ENCODE peak calls at places on chromosomes 11 and 22, in five cellular contexts. R is HepG2, O is H1, E is K562, M is GM12878. X is an unnamed sample.

GRCh38 chr11:705646-706438 is at the start of gene EPS8L2:
- DNase-seq in O (no peak), R (no peak), M (no peak), E (peak), X (no peak)

GRCh38 chr11:73158356-73159051 is 16.4 kb upstream of the FCHSD2 start:
- DNase-seq in R (peak), O (no peak), E (no peak), M (no peak), X (no peak)

GRCh38 chr22:49212002-49212401 is 615.7 kb downstream of the BRD1 start:
- DNase-seq in O (no peak), M (no peak), R (no peak), E (no peak), X (no peak)

GRCh38 chr11:9313648-9314290 is 624 bp downstream of the TMEM41B start:
- DNase-seq in E (peak), O (no peak), M (no peak), R (no peak), X (no peak)

GRCh38 chr11:10379022-10379421 is 74.1 kb downstream of the ADM start:
- DNase-seq in M (no peak), O (no peak), E (peak), R (no peak), X (no peak)

GRCh38 chr11:86370922-86371614 is 3.6 kb upstream of the CCDC81 start:
- DNase-seq in M (no peak), R (peak), O (no peak), E (no peak), X (no peak)

GRCh38 chr11:97683733-97684132 is 1293.9 kb downstream of the JRKL start:
- DNase-seq in O (peak), M (no peak), E (peak), R (peak), X (no peak)

GRCh38 chr11:94786264-94787126 is 18.3 kb downstream of the AMOTL1 start:
- DNase-seq in R (peak), M (no peak), E (no peak), O (no peak), X (peak)

GRCh38 chr11:115990004-115990447 is 485.8 kb upstream of the CADM1 start:
- DNase-seq in M (no peak), R (no peak), E (peak), O (no peak), X (no peak)

GRCh38 chr11:47766363-47767227 is 546 bp downstream of the FNBP4 start:
- DNase-seq in O (no peak), E (peak), R (peak), M (no peak), X (no peak)

GRCh38 chr11:123052884-123053721 is 8.8 kb downstream of the HSPA8 start:
- DNase-seq in O (no peak), M (no peak), R (no peak), E (no peak), X (no peak)

GRCh38 chr22:35380537-35381423 is at the start of gene HMOX1:
- DNase-seq in E (no peak), R (peak), O (no peak), M (no peak), X (peak)

GRCh38 chr11:113316251-113316650 is 1.9 kb downstream of the TTC12 start:
- DNase-seq in O (no peak), M (no peak), R (no peak), E (no peak), X (no peak)

GRCh38 chr11:63837719-63838118 is 1.2 kb upstream of the MARK2 start:
- DNase-seq in E (no peak), O (no peak), R (no peak), M (no peak), X (no peak)

GRCh38 chr11:76642341-76642740 is 28.2 kb downstream of the LRRC32 start:
- DNase-seq in R (no peak), O (no peak), M (no peak), E (no peak), X (no peak)

GRCh38 chr22:41124086-41124485 is 31.7 kb downstream of the EP300 start:
- DNase-seq in R (no peak), E (no peak), O (no peak), M (no peak), X (no peak)

GRCh38 chr22:37500745-37501144 is 14.6 kb upstream of the MFNG start:
- DNase-seq in R (no peak), O (no peak), E (no peak), M (no peak), X (no peak)

GRCh38 chr22:37499006-37499707 is 13.0 kb upstream of the MFNG start:
- DNase-seq in M (no peak), O (no peak), R (no peak), E (no peak), X (no peak)

GRCh38 chr22:37496651-37497599 is 10.7 kb upstream of the MFNG start:
- DNase-seq in M (no peak), O (no peak), R (no peak), E (peak), X (no peak)

GRCh38 chr22:37499789-37500188 is 13.6 kb upstream of the MFNG start:
- DNase-seq in M (no peak), O (no peak), R (no peak), E (no peak), X (no peak)

GRCh38 chr22:37498289-37498909 is 12.2 kb upstream of the MFNG start:
- DNase-seq in R (peak), O (peak), M (peak), E (peak), X (peak)
- TF ChIP-seq POLR2AphosphoS5 in R (no peak), O (no peak), M (no peak), E (no peak), X (no peak)

GRCh38 chr11:13679768-13680167 is 11.3 kb downstream of the FAR1 start:
- DNase-seq in O (no peak), M (no peak), E (no peak), R (no peak), X (no peak)

GRCh38 chr11:13680501-13681264 is 12.2 kb downstream of the FAR1 start:
- DNase-seq in R (no peak), M (no peak), O (no peak), E (no peak), X (no peak)

GRCh38 chr11:13681470-13681869 is 13.0 kb downstream of the FAR1 start:
- DNase-seq in R (no peak), O (no peak), M (no peak), E (no peak), X (no peak)

GRCh38 chr11:13685461-13686108 is 17.1 kb downstream of the FAR1 start:
- DNase-seq in R (no peak), M (no peak), E (no peak), O (no peak), X (no peak)

GRCh38 chr11:13682212-13682611 is 13.7 kb downstream of the FAR1 start:
- DNase-seq in O (no peak), R (no peak), M (no peak), E (no peak), X (no peak)
- TF ChIP-seq POLR2A in O (no peak), R (no peak), M (no peak), E (no peak), X (no peak)

DNA sequence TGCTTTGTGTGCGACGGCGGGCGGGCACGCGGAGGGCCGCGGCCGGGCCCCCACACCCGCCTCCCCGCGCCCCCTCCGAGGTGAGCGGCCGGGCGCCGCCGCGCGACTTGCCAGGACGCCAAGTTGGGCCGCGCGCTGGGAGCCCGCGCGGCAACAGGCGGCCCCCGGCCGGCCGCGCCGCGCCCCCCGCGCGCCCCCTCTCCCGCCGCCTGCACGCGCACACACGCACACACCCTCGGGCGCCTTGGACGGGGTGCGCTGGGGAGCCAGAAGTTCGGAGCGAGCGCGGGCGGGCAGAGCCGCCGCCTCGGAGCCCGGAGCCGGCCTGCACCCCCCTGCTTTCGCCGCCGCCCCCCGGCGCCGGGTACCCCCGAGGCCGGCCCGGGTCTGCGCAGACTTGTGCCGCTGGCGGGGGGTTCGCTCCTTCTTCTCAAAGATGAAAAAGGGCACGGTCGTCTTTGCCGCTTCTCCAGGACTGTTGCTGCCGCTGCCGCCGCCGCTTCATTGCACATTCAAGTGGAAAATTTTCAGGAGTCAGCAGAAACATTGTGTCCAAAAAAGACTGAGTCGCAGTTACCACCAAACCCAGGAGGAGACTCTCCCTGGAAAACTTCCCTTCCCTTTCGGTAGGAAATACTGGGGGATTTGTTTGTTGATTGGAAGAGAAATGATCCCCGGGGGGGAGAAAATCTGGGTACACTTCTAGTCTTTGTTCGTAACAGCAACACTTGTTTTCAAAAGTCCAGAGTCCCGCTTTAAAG is 895 bp downstream of the TEAD1 start:
- DNase-seq in E (peak), M (no peak), O (no peak), R (no peak), X (no peak)
- TF ChIP-seq TAF1 in E (no peak), M (no peak), O (peak), R (no peak), X (no peak)

GRCh38 chr11:17714356-17714854 is 5.0 kb upstream of the MYOD1 start:
- DNase-seq in O (no peak), M (no peak), R (no peak), E (no peak), X (no peak)
- TF ChIP-seq POLR2AphosphoS5 in O (no peak), M (no peak), R (no peak), E (no peak), X (no peak)

GRCh38 chr11:44566559-44566949 is 1.1 kb downstream of the CD82 start:
- DNase-seq in O (no peak), R (no peak), M (no peak), E (no peak), X (no peak)

GRCh38 chr11:44564653-44565007 is 833 bp upstream of the CD82 start:
- DNase-seq in M (no peak), R (no peak), O (no peak), E (peak), X (no peak)

GRCh38 chr11:44565746-44566558 is 489 bp downstream of the CD82 start:
- DNase-seq in E (peak), M (no peak), R (no peak), O (no peak), X (no peak)

GRCh38 chr11:44564198-44564597 is 1.3 kb upstream of the CD82 start:
- DNase-seq in R (no peak), M (no peak), E (no peak), O (no peak), X (no peak)

DNA sequence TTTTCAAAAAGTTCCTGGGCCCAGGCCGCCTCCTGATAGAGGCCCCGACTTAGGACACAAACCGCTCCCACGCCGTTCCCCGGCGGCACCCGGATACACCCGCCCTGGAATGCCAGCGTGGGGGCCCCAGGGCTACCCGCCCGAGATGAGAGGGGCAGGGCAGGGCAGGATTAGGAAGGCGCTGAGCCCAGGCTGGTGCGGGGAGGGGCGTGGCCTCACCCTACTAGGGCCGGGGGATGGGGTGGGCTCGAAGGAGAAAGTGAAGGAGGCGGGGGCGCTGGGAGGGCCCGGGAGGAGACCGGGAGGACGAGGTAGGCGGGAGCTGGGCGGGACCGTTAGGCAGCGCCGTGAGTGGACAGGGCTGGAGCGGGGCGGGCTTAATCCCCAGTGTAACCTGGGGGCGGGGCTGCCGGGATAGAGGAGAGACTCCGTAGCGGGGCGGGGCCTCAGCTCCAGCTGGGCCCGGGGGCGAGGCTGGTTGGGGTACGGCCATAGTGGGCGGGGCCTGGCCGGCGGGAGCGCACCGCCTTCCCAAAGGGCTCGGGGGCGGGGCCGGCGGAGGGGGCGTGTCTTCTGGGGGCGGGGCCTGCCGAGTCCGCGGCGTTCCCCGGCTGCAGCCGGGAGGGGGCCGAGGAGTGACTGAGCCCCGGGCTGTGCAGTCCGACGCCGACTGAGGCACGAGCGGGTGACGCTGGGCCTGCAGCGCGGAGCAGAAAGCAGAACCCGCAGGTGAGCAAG is at the start of gene CD82:
- DNase-seq in R (peak), O (peak), M (peak), E (peak), X (peak)
- TF ChIP-seq POLR2A in R (no peak), O (no peak), M (peak), E (peak), X (peak)

GRCh38 chr11:17978553-17979287 is 34.1 kb downstream of the SERGEF start:
- DNase-seq in R (peak), M (no peak), E (peak), O (no peak), X (peak)
- TF ChIP-seq TAF1 in R (no peak), M (no peak), E (no peak), O (no peak), X (no peak)

DNA sequence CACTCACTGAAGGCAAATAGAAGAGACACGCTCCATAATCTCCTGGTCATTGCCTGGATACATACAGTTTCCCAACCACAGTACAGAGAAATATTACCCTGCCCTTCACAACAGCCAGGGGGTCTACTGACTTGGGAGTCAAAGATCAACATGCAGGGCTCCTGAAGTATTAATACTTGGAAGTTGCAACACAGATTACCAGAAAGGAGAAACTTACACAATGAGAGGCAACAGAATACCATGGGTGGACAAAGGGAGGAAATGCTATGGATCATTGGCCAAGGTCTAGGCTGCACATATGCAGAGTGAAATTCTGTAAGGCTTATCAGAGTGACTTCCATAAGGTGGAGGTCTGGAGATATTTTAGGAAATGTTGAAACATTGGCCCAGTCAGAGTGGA is 267.9 kb upstream of the FAT3 start:
- DNase-seq in R (no peak), M (no peak), O (no peak), E (no peak), X (no peak)
- TF ChIP-seq POLR2AphosphoS5 in R (no peak), M (no peak), O (no peak), E (no peak), X (no peak)

GRCh38 chr22:38872831-38873248 is 824 bp upstream of the CBX6 start:
- DNase-seq in O (no peak), E (peak), M (no peak), R (no peak), X (no peak)
- TF ChIP-seq POLR2A in O (peak), E (no peak), M (peak), R (no peak), X (no peak)

GRCh38 chr11:67267188-67268035 is 1.1 kb downstream of the GRK2 start:
- DNase-seq in R (peak), O (no peak), E (peak), M (no peak), X (no peak)
- TF ChIP-seq TAF1 in R (no peak), O (no peak), E (no peak), M (no peak), X (peak)

DNA sequence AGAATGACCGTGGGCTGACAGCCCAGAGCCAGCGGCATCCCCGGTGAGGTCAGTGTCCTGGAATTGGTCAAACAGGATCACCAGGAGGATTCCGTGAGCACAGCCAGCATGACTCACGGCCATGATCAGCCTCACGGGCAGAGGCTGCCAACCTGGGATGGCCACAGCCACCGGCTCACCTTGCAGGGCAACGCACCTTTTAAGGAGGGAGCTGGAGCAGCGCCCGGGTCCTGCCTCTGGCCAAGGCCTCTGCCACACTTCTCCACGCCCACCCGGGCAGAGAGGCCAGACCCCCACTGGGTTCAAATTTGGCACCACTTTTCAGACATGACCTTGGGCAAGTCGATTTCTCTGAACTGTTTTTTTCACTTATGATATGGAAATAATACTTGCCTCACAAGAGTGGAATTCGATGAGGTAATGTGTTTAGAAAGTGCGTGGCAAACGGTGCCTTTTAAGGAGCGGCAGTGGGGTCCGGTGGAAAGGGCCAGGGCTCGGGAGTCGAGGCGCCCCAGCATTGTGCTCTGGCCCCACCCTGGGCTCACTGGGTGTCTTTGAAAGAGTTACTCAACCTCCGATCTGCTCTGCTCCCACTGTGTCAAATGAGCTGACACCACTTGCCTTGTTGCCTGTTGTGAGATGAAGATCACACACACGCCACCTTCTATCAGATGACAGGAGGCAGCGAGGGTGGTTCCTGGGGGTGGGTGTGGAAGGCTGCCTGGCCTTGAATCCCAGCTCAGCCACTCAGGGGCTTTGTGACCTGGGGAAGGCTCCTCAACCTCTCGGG is 16.0 kb downstream of the TXN2 start:
- DNase-seq in E (no peak), R (peak), M (no peak), O (no peak), X (no peak)
- TF ChIP-seq POLR2AphosphoS5 in E (no peak), R (no peak), M (no peak), O (no peak), X (no peak)

X was measured in GM12891.